ENCODE peak calls at places on chromosomes 11 and 22, in four cellular contexts. O, W, R and H are unnamed samples.

GRCh38 chr22:25334091-25334490 is 114.7 kb downstream of the CRYBB2 start:
- DNase-seq in O (no peak), W (peak; percentile 71), R (no peak), H (no peak)

GRCh38 chr22:26718488-26718887 is 61.1 kb downstream of the MIAT start:
- DNase-seq in O (no peak), W (no peak), R (no peak), H (no peak)

GRCh38 chr22:26561756-26562417 is 28.0 kb downstream of the TPST2 start:
- DNase-seq in O (peak; percentile 95), W (no peak), R (no peak), H (no peak)

GRCh38 chr22:49439373-49439772 is 388.3 kb downstream of the BRD1 start:
- DNase-seq in O (no peak), W (no peak), R (no peak), H (no peak)

GRCh38 chr22:17827466-17827865 is 53.2 kb upstream of the BID start:
- DNase-seq in O (no peak), W (no peak), R (peak; percentile 71), H (no peak)

GRCh38 chr22:44915441-44915840 is 94.4 kb downstream of the PHF21B start:
- DNase-seq in O (no peak), W (no peak), R (peak; percentile 38), H (no peak)

GRCh38 chr22:26718905-26719304 is 61.5 kb downstream of the MIAT start:
- DNase-seq in O (no peak), W (no peak), R (no peak), H (no peak)

GRCh38 chr11:2587976-2588748 is 111.6 kb downstream of the KCNQ1OT1 start:
- DNase-seq in O (no peak), W (no peak), R (peak; percentile 55), H (no peak)

GRCh38 chr11:95373241-95373640 is 142.2 kb upstream of the SESN3 start:
- DNase-seq in O (no peak), W (no peak), R (no peak), H (no peak)

GRCh38 chr22:44646668-44647067 is 55.3 kb upstream of the PRR5 start:
- DNase-seq in O (no peak), W (no peak), R (no peak), H (no peak)

GRCh38 chr22:41920271-41920976 is 5.5 kb upstream of the SHISA8 start:
- DNase-seq in O (no peak), W (no peak), R (peak; percentile 90), H (no peak)

GRCh38 chr11:57410287-57410686 is 16.6 kb downstream of the SLC43A3 start:
- DNase-seq in O (no peak), W (no peak), R (no peak), H (no peak)

GRCh38 chr11:9941991-9942390 is 278.1 kb downstream of the SWAP70 start:
- DNase-seq in O (no peak), W (no peak), R (no peak), H (no peak)
- TF ChIP-seq CTCF in O (no peak), W (no peak), R (no peak), H (no peak)

GRCh38 chr11:45266693-45267451 is 19.3 kb downstream of the SYT13 start:
- DNase-seq in O (no peak), W (peak; percentile 89), R (no peak), H (no peak)
- TF ChIP-seq CTCF in O (no peak), W (peak; percentile 53), R (no peak), H (peak; percentile 62)

DNA sequence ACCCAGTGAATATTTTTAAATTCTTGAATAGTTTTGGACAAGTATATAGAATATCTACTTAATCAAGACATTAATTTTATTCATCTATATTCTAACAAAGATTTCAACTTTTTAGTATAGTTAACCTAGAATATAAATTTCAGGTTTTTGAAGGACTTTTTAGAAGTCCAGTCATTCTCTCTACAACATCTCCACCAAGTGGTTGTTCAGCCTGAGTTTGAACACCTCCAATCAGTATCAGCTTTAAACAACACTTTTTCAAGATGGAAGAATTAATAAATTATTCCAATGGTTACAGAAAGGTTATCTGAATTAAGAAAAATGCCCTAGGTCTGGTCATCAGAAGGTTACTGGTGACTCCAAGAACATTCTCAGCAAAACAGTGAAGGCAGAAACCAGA is 31.8 kb downstream of the EIF3M start:
- DNase-seq in O (no peak), W (no peak), R (no peak), H (no peak)
- TF ChIP-seq CTCF in O (no peak), W (no peak), R (no peak), H (no peak)

DNA sequence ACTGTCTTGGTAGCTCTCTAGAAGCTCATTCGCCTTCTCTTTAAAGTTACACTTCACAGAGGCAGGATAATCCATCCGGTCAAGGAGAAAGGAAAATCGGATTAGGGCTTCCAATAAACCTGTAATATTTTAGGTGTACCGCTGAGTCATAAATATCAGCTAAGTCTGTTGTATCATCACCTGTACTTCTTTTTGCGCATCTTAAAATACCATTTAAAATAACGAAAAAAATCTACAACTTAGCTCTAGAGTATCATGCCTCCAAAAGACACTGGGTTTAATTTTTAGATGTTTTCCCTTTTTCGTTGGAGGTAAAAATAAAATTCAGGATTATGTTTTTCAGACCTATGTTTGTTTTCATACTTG is 41.5 kb upstream of the INCENP start:
- DNase-seq in O (no peak), W (no peak), R (no peak), H (no peak)
- TF ChIP-seq CTCF in O (no peak), W (no peak), R (peak; percentile 8), H (peak; percentile 32)

GRCh38 chr11:118243993-118244762 is 8.0 kb downstream of the MPZL3 start:
- DNase-seq in O (no peak), W (no peak), R (no peak), H (no peak)
- TF ChIP-seq CTCF in O (no peak), W (no peak), R (no peak), H (no peak)

GRCh38 chr11:74159642-74160041 is 11.2 kb downstream of the C2CD3 start:
- DNase-seq in O (no peak), W (no peak), R (no peak), H (no peak)
- TF ChIP-seq CTCF in O (no peak), W (no peak), R (no peak), H (no peak)